ENCODE peak calls at places on chromosome 21, in ten cellular contexts. F is fibroblast of villous mesenchyme, E is HEK293T, W is H9, A is putamen, M is Calu3, S is GM18507, H is iPS DF 6.9, O is thyroid gland, C is SHP77 treated with DMSO at 0.1 percent for 48 hours. D is an unnamed sample.
A peak's percentile ranks its signal among the peaks of the same experiment; 100 is the strongest.

GRCh38 chr21:44901391-44902074 is 19.2 kb downstream of the ITGB2 start:
- DNase-seq in E (no peak), A (no peak), H (no peak), W (no peak), S (no peak), C (no peak), F (no peak), O (no peak), M (no peak), D (no peak)

GRCh38 chr21:15221799-15222386 is 157.1 kb upstream of the NRIP1 start:
- DNase-seq in E (no peak), W (peak; percentile 85), A (no peak), S (no peak), M (peak; percentile 6), C (no peak), O (no peak), H (peak; percentile 70), F (peak; percentile 60), D (peak; percentile 53)

GRCh38 chr21:45768741-45769049 is 125.2 kb downstream of the PCBP3 start:
- DNase-seq in O (no peak), C (no peak), F (no peak), H (no peak), S (no peak), M (no peak), W (no peak), E (no peak), A (no peak), D (no peak)

GRCh38 chr21:25871566-25871965 is 136.8 kb downstream of the GABPA start:
- DNase-seq in F (no peak), H (no peak), W (peak; percentile 45), A (no peak), S (no peak), M (peak; percentile 9), O (no peak), E (no peak), C (no peak), D (no peak)

GRCh38 chr21:37593015-37593414 is 226.4 kb downstream of the DYRK1A start:
- DNase-seq in A (no peak), F (no peak), M (no peak), E (no peak), H (peak; percentile 81), W (peak; percentile 93), O (no peak), S (no peak), C (no peak), D (no peak)

GRCh38 chr21:46286668-46286982 is 483 bp downstream of the YBEY start:
- DNase-seq in A (peak; percentile 29), M (no peak), C (peak; percentile 50), S (peak; percentile 20), O (no peak), H (no peak), E (no peak), W (no peak), F (peak; percentile 74), D (no peak)

GRCh38 chr21:46062471-46063211 is 35.3 kb upstream of the COL6A2 start:
- DNase-seq in S (no peak), E (no peak), O (no peak), M (no peak), W (no peak), F (no peak), H (no peak), A (no peak), C (no peak), D (no peak)

GRCh38 chr21:27070881-27071670 is 104.2 kb upstream of the ADAMTS5 start:
- DNase-seq in C (no peak), H (no peak), A (no peak), M (no peak), W (no peak), S (no peak), F (no peak), E (no peak), O (no peak), D (no peak)

GRCh38 chr21:34129039-34129891 is 55.9 kb downstream of the MRPS6 start:
- DNase-seq in C (peak; percentile 65), O (peak; percentile 78), W (peak; percentile 58), M (no peak), A (peak; percentile 69), H (no peak), F (peak; percentile 94), S (no peak), E (peak; percentile 75), D (peak; percentile 93)

D was measured in mesenchymal stem cell.